ENCODE peak calls at places on chromosomes 1 and 21, in nine cellular contexts. R is cardiac muscle cell, B is AG04450, L is epithelial cell of esophagus, C is nephron progenitor cell, E is bronchial epithelial cell, U is osteocyte, T is Calu3, A is omental fat pad. Y is an unnamed sample.

GRCh38 chr1:83692524-83693336 is 306.2 kb downstream of the TTLL7 start:
- DNase-seq in R (peak), B (no peak), L (peak), C (peak), E (peak), U (no peak), T (peak), A (no peak), Y (no peak)

GRCh38 chr1:113615425-113615824 is 143.9 kb downstream of the PHTF1 start:
- DNase-seq in R (peak), B (no peak), L (peak), C (no peak), E (peak), U (no peak), T (no peak), A (no peak), Y (no peak)

GRCh38 chr1:10653370-10654125 is 142.9 kb downstream of the CASZ1 start:
- DNase-seq in R (no peak), B (no peak), L (no peak), C (no peak), E (no peak), U (no peak), T (no peak), A (no peak), Y (no peak)

GRCh38 chr1:154698320-154699096 is 90.5 kb upstream of the ADAR start:
- DNase-seq in R (no peak), B (no peak), L (peak), C (no peak), E (peak), U (no peak), T (no peak), A (no peak), Y (no peak)

GRCh38 chr1:204041232-204041767 is 31.6 kb upstream of the SOX13 start:
- DNase-seq in R (no peak), B (no peak), L (no peak), C (peak), E (no peak), U (no peak), T (no peak), A (no peak), Y (no peak)

GRCh38 chr1:223731076-223731770 is 18.9 kb downstream of the CAPN2 start:
- DNase-seq in R (peak), B (no peak), L (no peak), C (no peak), E (peak), U (peak), T (peak), A (peak), Y (no peak)

GRCh38 chr1:113226118-113226517 is 153.1 kb downstream of the LRIG2 start:
- DNase-seq in R (peak), B (no peak), L (peak), C (no peak), E (no peak), U (no peak), T (no peak), A (no peak), Y (no peak)

GRCh38 chr1:226656201-226656600 is 82.9 kb downstream of the ITPKB start:
- DNase-seq in R (no peak), B (no peak), L (no peak), C (no peak), E (no peak), U (no peak), T (no peak), A (no peak), Y (no peak)

GRCh38 chr1:225866061-225866844 is 15.9 kb downstream of the TMEM63A start:
- DNase-seq in R (peak), B (peak), L (peak), C (no peak), E (peak), U (no peak), T (no peak), A (no peak), Y (no peak)

GRCh38 chr1:28364888-28365287 is 4.7 kb upstream of the PHACTR4 start:
- DNase-seq in R (no peak), B (no peak), L (no peak), C (no peak), E (no peak), U (no peak), T (no peak), A (no peak), Y (no peak)

GRCh38 chr1:165853528-165854075 is 26.2 kb downstream of the UCK2 start:
- DNase-seq in R (no peak), B (no peak), L (no peak), C (no peak), E (no peak), U (no peak), T (no peak), A (no peak), Y (no peak)

GRCh38 chr1:147725685-147726084 is 34.7 kb downstream of the GJA5 start:
- DNase-seq in R (no peak), B (no peak), L (no peak), C (no peak), E (no peak), U (no peak), T (no peak), A (no peak), Y (no peak)

GRCh38 chr1:173453982-173454381 is 23.2 kb upstream of the PRDX6 start:
- DNase-seq in R (no peak), B (no peak), L (no peak), C (no peak), E (no peak), U (no peak), T (no peak), A (no peak), Y (no peak)

GRCh38 chr1:67053785-67054759 is at the start of gene SLC35D1:
- DNase-seq in R (peak), B (no peak), L (peak), C (peak), E (peak), U (peak), T (peak), A (peak), Y (peak)

GRCh38 chr1:45608475-45609156 is 15.2 kb downstream of the CCDC17 start:
- DNase-seq in R (no peak), B (no peak), L (no peak), C (no peak), E (no peak), U (no peak), T (no peak), A (no peak), Y (no peak)

GRCh38 chr1:173527151-173527826 is 50.2 kb downstream of the PRDX6 start:
- DNase-seq in R (peak), B (no peak), L (peak), C (no peak), E (peak), U (no peak), T (no peak), A (peak), Y (no peak)

GRCh38 chr1:9320520-9321479 is 28.1 kb downstream of the SPSB1 start:
- DNase-seq in R (no peak), B (peak), L (no peak), C (peak), E (no peak), U (no peak), T (no peak), A (no peak), Y (no peak)

GRCh38 chr1:29864431-29865022 is 628.2 kb downstream of the PTPRU start:
- DNase-seq in R (no peak), B (no peak), L (no peak), C (no peak), E (no peak), U (peak), T (no peak), A (no peak), Y (no peak)

GRCh38 chr1:229689915-229690314 is 63.9 kb downstream of the URB2 start:
- DNase-seq in R (no peak), B (no peak), L (no peak), C (no peak), E (no peak), U (no peak), T (no peak), A (no peak), Y (no peak)

GRCh38 chr1:185969524-185969991 is 235.4 kb downstream of the HMCN1 start:
- DNase-seq in R (no peak), B (no peak), L (no peak), C (no peak), E (no peak), U (no peak), T (no peak), A (no peak), Y (no peak)

GRCh38 chr1:111990878-111991760 is 1.7 kb upstream of the KCND3 start:
- DNase-seq in R (peak), B (no peak), L (peak), C (peak), E (peak), U (no peak), T (peak), A (peak), Y (no peak)

GRCh38 chr1:58391056-58391455 is 155.5 kb downstream of the OMA1 start:
- DNase-seq in R (no peak), B (no peak), L (no peak), C (no peak), E (no peak), U (no peak), T (no peak), A (no peak), Y (no peak)

GRCh38 chr1:91779603-91780021 is 106.3 kb downstream of the TGFBR3 start:
- DNase-seq in R (no peak), B (no peak), L (no peak), C (no peak), E (no peak), U (no peak), T (no peak), A (no peak), Y (no peak)

GRCh38 chr1:97986041-97987005 is 65.5 kb upstream of the DPYD start:
- DNase-seq in R (peak), B (no peak), L (peak), C (no peak), E (peak), U (no peak), T (no peak), A (no peak), Y (no peak)

GRCh38 chr1:100799954-100800612 is 80.5 kb downstream of the VCAM1 start:
- DNase-seq in R (peak), B (no peak), L (no peak), C (no peak), E (no peak), U (no peak), T (no peak), A (no peak), Y (no peak)

GRCh38 chr21:44082648-44083436 is 24.4 kb upstream of the PWP2 start:
- DNase-seq in R (no peak), B (no peak), L (peak), C (no peak), E (peak), U (no peak), T (peak), A (no peak), Y (no peak)

GRCh38 chr1:25927541-25928265 is 21.5 kb upstream of the STMN1 start:
- DNase-seq in R (no peak), B (no peak), L (no peak), C (peak), E (no peak), U (no peak), T (no peak), A (no peak), Y (no peak)

GRCh38 chr1:65825736-65826135 is 33.0 kb downstream of the PDE4B start:
- DNase-seq in R (peak), B (peak), L (no peak), C (no peak), E (peak), U (no peak), T (no peak), A (no peak), Y (no peak)

GRCh38 chr1:93695411-93696005 is 13.9 kb upstream of the BCAR3 start:
- DNase-seq in R (no peak), B (no peak), L (peak), C (no peak), E (no peak), U (no peak), T (no peak), A (no peak), Y (no peak)

GRCh38 chr21:18384771-18385170 is 18.8 kb downstream of the TMPRSS15 start:
- DNase-seq in R (no peak), B (no peak), L (peak), C (no peak), E (peak), U (no peak), T (no peak), A (no peak), Y (no peak)

GRCh38 chr1:59520759-59521442 is 224.0 kb downstream of the FGGY start:
- DNase-seq in R (peak), B (peak), L (no peak), C (no peak), E (no peak), U (no peak), T (no peak), A (no peak), Y (no peak)

GRCh38 chr1:243930822-243931671 is 81.0 kb upstream of the AKT3 start:
- DNase-seq in R (peak), B (no peak), L (no peak), C (peak), E (no peak), U (no peak), T (no peak), A (no peak), Y (no peak)

GRCh38 chr21:34795152-34796141 is 126.7 kb downstream of the CLIC6 start:
- DNase-seq in R (peak), B (no peak), L (peak), C (no peak), E (peak), U (no peak), T (no peak), A (no peak), Y (no peak)

GRCh38 chr1:154778280-154778679 is 91.8 kb downstream of the KCNN3 start:
- DNase-seq in R (no peak), B (no peak), L (no peak), C (no peak), E (no peak), U (no peak), T (no peak), A (no peak), Y (no peak)

GRCh38 chr1:9630331-9631081 is 21.0 kb upstream of the PIK3CD start:
- DNase-seq in R (no peak), B (no peak), L (no peak), C (no peak), E (no peak), U (no peak), T (no peak), A (no peak), Y (no peak)

GRCh38 chr1:85188530-85188929 is 12.3 kb downstream of the SYDE2 start:
- DNase-seq in R (no peak), B (no peak), L (peak), C (no peak), E (peak), U (no peak), T (no peak), A (no peak), Y (no peak)

GRCh38 chr1:93694039-93694438 is 12.4 kb upstream of the BCAR3 start:
- DNase-seq in R (no peak), B (no peak), L (peak), C (no peak), E (peak), U (no peak), T (peak), A (no peak), Y (no peak)

GRCh38 chr1:226085675-226086074 is 23.2 kb downstream of the H3-3A start:
- DNase-seq in R (no peak), B (no peak), L (no peak), C (no peak), E (no peak), U (no peak), T (no peak), A (no peak), Y (no peak)

GRCh38 chr21:29073222-29074006 is at the start of gene CCT8:
- DNase-seq in R (peak), B (peak), L (peak), C (peak), E (peak), U (peak), T (peak), A (peak), Y (peak)
- TF ChIP-seq CTCF in R (no peak), B (no peak), L (no peak), C (no peak), E (no peak), U (no peak), T (no peak), A (no peak), Y (no peak)

GRCh38 chr1:175802407-175803123 is 59.2 kb upstream of the TNR start:
- DNase-seq in R (no peak), B (no peak), L (no peak), C (no peak), E (no peak), U (no peak), T (no peak), A (no peak), Y (no peak)
- TF ChIP-seq CTCF in R (no peak), B (no peak), L (no peak), C (no peak), E (no peak), U (no peak), T (no peak), A (no peak), Y (no peak)

GRCh38 chr1:39266269-39266668 is 61.8 kb downstream of the MACF1 start:
- DNase-seq in R (peak), B (no peak), L (peak), C (no peak), E (no peak), U (no peak), T (no peak), A (no peak), Y (no peak)
- TF ChIP-seq CTCF in R (peak), B (peak), L (peak), C (no peak), E (peak), U (peak), T (no peak), A (no peak), Y (peak)

GRCh38 chr1:52905376-52905698 is 16.2 kb downstream of the ECHDC2 start:
- DNase-seq in R (no peak), B (no peak), L (no peak), C (no peak), E (no peak), U (no peak), T (no peak), A (no peak), Y (no peak)

GRCh38 chr1:52907068-52907811 is 14.3 kb downstream of the ECHDC2 start:
- DNase-seq in R (no peak), B (no peak), L (peak), C (no peak), E (peak), U (no peak), T (no peak), A (no peak), Y (no peak)

GRCh38 chr1:52906135-52906603 is 15.4 kb downstream of the ECHDC2 start:
- DNase-seq in R (no peak), B (no peak), L (no peak), C (no peak), E (no peak), U (no peak), T (no peak), A (no peak), Y (no peak)

GRCh38 chr1:52907812-52908153 is 13.8 kb downstream of the ECHDC2 start:
- DNase-seq in R (no peak), B (no peak), L (no peak), C (no peak), E (no peak), U (no peak), T (no peak), A (no peak), Y (no peak)

GRCh38 chr1:52904590-52905375 is 16.8 kb downstream of the ECHDC2 start:
- DNase-seq in R (peak), B (no peak), L (peak), C (peak), E (no peak), U (no peak), T (peak), A (no peak), Y (no peak)
- TF ChIP-seq CTCF in R (peak), B (peak), L (peak), C (peak), E (peak), U (peak), T (peak), A (no peak), Y (peak)

GRCh38 chr1:217627431-217627830 is 3.5 kb downstream of the GPATCH2 start:
- DNase-seq in R (no peak), B (no peak), L (no peak), C (no peak), E (peak), U (no peak), T (no peak), A (no peak), Y (no peak)

GRCh38 chr1:217626321-217626720 is 4.6 kb downstream of the GPATCH2 start:
- DNase-seq in R (no peak), B (no peak), L (peak), C (no peak), E (peak), U (no peak), T (no peak), A (no peak), Y (no peak)

GRCh38 chr1:217630711-217631591 is at the start of the genes GPATCH2 and SPATA17:
- DNase-seq in R (peak), B (peak), L (peak), C (peak), E (peak), U (peak), T (peak), A (peak), Y (peak)
- TF ChIP-seq CTCF in R (peak), B (peak), L (peak), C (no peak), E (peak), U (peak), T (peak), A (no peak), Y (peak)

GRCh38 chr21:39452207-39452964 is 616 bp downstream of the SH3BGR start:
- DNase-seq in R (peak), B (no peak), L (peak), C (no peak), E (peak), U (no peak), T (no peak), A (no peak), Y (no peak)

GRCh38 chr21:39454949-39455668 is 3.3 kb downstream of the SH3BGR start:
- DNase-seq in R (no peak), B (no peak), L (no peak), C (no peak), E (no peak), U (no peak), T (no peak), A (no peak), Y (no peak)

GRCh38 chr21:39452965-39453332 is 1.2 kb downstream of the SH3BGR start:
- DNase-seq in R (no peak), B (no peak), L (no peak), C (no peak), E (no peak), U (no peak), T (no peak), A (no peak), Y (no peak)

GRCh38 chr21:39453571-39454179 is 1.9 kb downstream of the SH3BGR start:
- DNase-seq in R (no peak), B (no peak), L (no peak), C (no peak), E (no peak), U (no peak), T (no peak), A (no peak), Y (no peak)

GRCh38 chr21:39456665-39457064 is 4.9 kb downstream of the SH3BGR start:
- DNase-seq in R (no peak), B (no peak), L (peak), C (no peak), E (peak), U (no peak), T (no peak), A (no peak), Y (no peak)
- TF ChIP-seq CTCF in R (no peak), B (peak), L (peak), C (peak), E (peak), U (peak), T (peak), A (no peak), Y (peak)

GRCh38 chr1:43451701-43452532 is 1.8 kb downstream of the HYI start:
- DNase-seq in R (no peak), B (no peak), L (no peak), C (no peak), E (no peak), U (no peak), T (no peak), A (no peak), Y (peak)

GRCh38 chr1:43452789-43453441 is 816 bp downstream of the HYI start:
- DNase-seq in R (peak), B (no peak), L (peak), C (no peak), E (peak), U (peak), T (no peak), A (no peak), Y (peak)

GRCh38 chr1:43453442-43454269 is at the start of gene HYI:
- DNase-seq in R (peak), B (peak), L (peak), C (peak), E (peak), U (peak), T (peak), A (peak), Y (peak)

GRCh38 chr1:43455205-43455889 is 1.6 kb upstream of the HYI start:
- DNase-seq in R (no peak), B (no peak), L (no peak), C (no peak), E (no peak), U (no peak), T (no peak), A (no peak), Y (no peak)

DNA sequence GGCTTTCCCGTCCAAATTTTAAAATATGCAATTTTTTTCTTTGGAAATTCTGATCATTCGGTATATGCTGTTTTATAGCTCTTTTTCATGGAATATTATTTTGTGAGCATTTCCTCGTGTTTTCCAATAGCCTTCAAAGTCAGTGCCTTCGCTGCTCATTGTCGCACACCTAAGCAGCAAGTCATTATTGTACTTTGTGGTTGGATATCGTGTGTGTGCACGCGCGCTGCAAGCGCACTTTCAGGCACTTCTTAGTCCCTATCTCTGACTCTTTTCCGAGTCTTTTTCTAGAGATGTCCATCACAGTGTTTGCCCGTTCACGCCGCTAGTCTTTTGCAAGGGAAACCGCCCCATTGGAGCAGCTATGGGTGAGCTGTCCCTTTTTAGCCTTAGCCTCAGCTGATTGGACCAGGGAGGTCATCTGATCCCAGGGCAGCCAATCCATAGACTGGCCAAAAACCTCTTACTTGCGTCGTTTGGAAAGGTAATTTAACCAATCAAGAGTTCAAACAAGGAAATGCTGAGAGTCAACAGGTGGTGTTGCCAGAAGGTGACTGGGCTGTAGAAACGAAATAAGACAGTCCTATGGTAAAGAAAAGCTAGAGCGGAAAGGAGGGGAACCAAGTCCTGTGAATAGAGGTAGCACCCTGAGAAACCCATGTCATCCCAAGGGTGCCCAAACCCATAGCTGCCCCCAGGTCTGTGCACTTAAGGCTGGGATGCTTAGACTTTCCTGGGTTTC is 710 bp upstream of the HYI start:
- DNase-seq in R (peak), B (peak), L (peak), C (no peak), E (peak), U (peak), T (peak), A (peak), Y (peak)
- TF ChIP-seq CTCF in R (no peak), B (peak), L (peak), C (no peak), E (no peak), U (no peak), T (no peak), A (no peak), Y (peak)

GRCh38 chr1:236748471-236748870 is 46.6 kb upstream of the MTR start:
- DNase-seq in R (no peak), B (no peak), L (no peak), C (no peak), E (no peak), U (no peak), T (no peak), A (no peak), Y (no peak)
- TF ChIP-seq CTCF in R (no peak), B (peak), L (peak), C (no peak), E (no peak), U (peak), T (peak), A (no peak), Y (peak)

Y was measured in type B pancreatic cell.